ENCODE peak calls at places on chromosome 13, in four cellular contexts. U is cardiac muscle cell, I is BE2C, M is heart left ventricle. Z is an unnamed sample.

GRCh38 chr13:24127116-24127631 is 33.3 kb upstream of the SPATA13 start:
- DNase-seq in I (no peak), M (no peak), U (no peak), Z (no peak)

GRCh38 chr13:30866692-30867669 is 39.1 kb upstream of the MEDAG start:
- DNase-seq in M (no peak), U (peak), I (peak), Z (no peak)

GRCh38 chr13:52109096-52109495 is 19.8 kb downstream of the NEK5 start:
- DNase-seq in I (no peak), U (no peak), M (no peak), Z (no peak)

GRCh38 chr13:50403311-50403710 is 388.1 kb downstream of the KCNRG start:
- DNase-seq in I (peak), M (no peak), U (no peak), Z (no peak)

GRCh38 chr13:55572862-55573261 is 1567.9 kb upstream of the PRR20A start:
- DNase-seq in I (no peak), M (no peak), U (no peak), Z (no peak)

GRCh38 chr13:41304551-41304950 is 6.5 kb upstream of the NAA16 start:
- DNase-seq in M (no peak), I (no peak), U (no peak), Z (no peak)

GRCh38 chr13:98761126-98761978 is 8.9 kb upstream of the SLC15A1 start:
- DNase-seq in U (no peak), M (no peak), I (no peak), Z (no peak)

GRCh38 chr13:50080856-50081105 is 65.5 kb downstream of the KCNRG start:
- DNase-seq in U (no peak), I (no peak), M (no peak), Z (no peak)

GRCh38 chr13:86864376-86864775 is 806.8 kb upstream of the SLITRK5 start:
- DNase-seq in M (no peak), I (no peak), U (no peak), Z (no peak)

GRCh38 chr13:42477588-42478190 is 96.3 kb upstream of the TNFSF11 start:
- DNase-seq in U (no peak), M (peak), I (no peak), Z (no peak)

GRCh38 chr13:75365724-75366173 is 116.2 kb downstream of the TBC1D4 start:
- DNase-seq in M (no peak), I (no peak), U (no peak), Z (no peak)

GRCh38 chr13:44292545-44292944 is 81.1 kb upstream of the SERP2 start:
- DNase-seq in I (no peak), M (no peak), U (no peak), Z (no peak)

GRCh38 chr13:96141032-96141431 is 51.1 kb downstream of the HS6ST3 start:
- DNase-seq in M (no peak), I (no peak), U (peak), Z (peak)

GRCh38 chr13:73060251-73061160 is 1.7 kb downstream of the KLF5 start:
- DNase-seq in U (no peak), M (peak), I (no peak), Z (peak)

GRCh38 chr13:41456768-41457588 is at the start of gene RGCC:
- DNase-seq in U (peak), M (peak), I (peak), Z (no peak)

GRCh38 chr13:28394422-28394821 is 100.5 kb downstream of the FLT1 start:
- DNase-seq in M (no peak), U (no peak), I (no peak), Z (no peak)

GRCh38 chr13:34730966-34731365 is 211.1 kb upstream of the NBEA start:
- DNase-seq in M (peak), I (no peak), U (peak), Z (no peak)

GRCh38 chr13:64540468-64540867 is 2689.7 kb downstream of the PCDH9 start:
- DNase-seq in U (no peak), M (no peak), I (no peak), Z (no peak)

GRCh38 chr13:51858433-51859247 is 3.1 kb upstream of the CCDC70 start:
- DNase-seq in I (no peak), M (no peak), U (no peak), Z (no peak)

GRCh38 chr13:114140131-114140908 is 7.9 kb upstream of the RASA3 start:
- DNase-seq in U (no peak), M (peak), I (no peak), Z (no peak)

GRCh38 chr13:99998261-99998660 is 16.7 kb downstream of the ZIC2 start:
- DNase-seq in M (no peak), I (no peak), U (no peak), Z (no peak)

GRCh38 chr13:99197257-99197651 is 3.4 kb upstream of the UBAC2 start:
- DNase-seq in M (no peak), I (no peak), U (no peak), Z (no peak)

GRCh38 chr13:97440598-97440997 is 6.6 kb downstream of the RAP2A start:
- DNase-seq in M (no peak), U (no peak), I (no peak), Z (no peak)

GRCh38 chr13:48539550-48539949 is 6.7 kb upstream of the RCBTB2 start:
- DNase-seq in M (no peak), I (no peak), U (no peak), Z (no peak)

GRCh38 chr13:112446867-112447266 is 70.7 kb downstream of the SPACA7 start:
- DNase-seq in U (no peak), I (no peak), M (no peak), Z (no peak)

GRCh38 chr13:76980075-76980718 is 11.7 kb upstream of the CLN5 start:
- DNase-seq in I (peak), U (peak), M (peak), Z (no peak)
- H3K4me3 ChIP-seq in I (peak), U (peak), M (peak), Z (peak)

DNA sequence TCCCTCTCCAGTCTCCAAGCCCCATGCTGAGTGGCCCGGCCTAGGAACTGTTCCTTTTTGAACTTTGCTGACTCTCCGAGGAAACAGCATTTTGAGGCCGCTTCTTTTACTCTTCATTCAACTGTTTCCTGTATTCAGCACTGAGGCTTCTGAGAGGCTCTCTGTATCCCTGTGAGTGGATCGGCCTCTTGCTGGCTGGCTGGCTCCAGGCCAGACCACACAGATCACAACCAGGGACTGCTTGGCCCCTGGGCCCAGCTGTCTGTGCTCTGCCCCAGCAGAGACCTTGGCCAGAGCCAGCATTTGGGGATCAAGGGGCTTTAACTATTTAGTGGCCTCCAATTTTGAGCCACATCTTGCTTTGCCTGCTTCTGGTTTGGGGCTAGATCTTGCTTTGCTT is 75.6 kb upstream of the KL start:
- DNase-seq in M (peak), I (peak), U (peak), Z (no peak)
- H3K4me3 ChIP-seq in M (no peak), I (no peak), U (no peak), Z (no peak)

GRCh38 chr13:84812789-84813188 is 930.5 kb upstream of the SLITRK1 start:
- DNase-seq in M (no peak), U (no peak), I (no peak), Z (no peak)
- H3K4me3 ChIP-seq in M (no peak), U (no peak), I (no peak), Z (no peak)

GRCh38 chr13:74287672-74288169 is 153.5 kb upstream of the KLF12 start:
- DNase-seq in U (peak), M (peak), I (peak), Z (no peak)

GRCh38 chr13:74288361-74288911 is 154.2 kb upstream of the KLF12 start:
- DNase-seq in M (peak), U (peak), I (peak), Z (no peak)

GRCh38 chr13:74290324-74290773 is 156.1 kb upstream of the KLF12 start:
- DNase-seq in M (no peak), U (peak), I (peak), Z (no peak)

GRCh38 chr13:74289130-74289529 is 154.9 kb upstream of the KLF12 start:
- DNase-seq in I (no peak), U (no peak), M (no peak), Z (no peak)

DNA sequence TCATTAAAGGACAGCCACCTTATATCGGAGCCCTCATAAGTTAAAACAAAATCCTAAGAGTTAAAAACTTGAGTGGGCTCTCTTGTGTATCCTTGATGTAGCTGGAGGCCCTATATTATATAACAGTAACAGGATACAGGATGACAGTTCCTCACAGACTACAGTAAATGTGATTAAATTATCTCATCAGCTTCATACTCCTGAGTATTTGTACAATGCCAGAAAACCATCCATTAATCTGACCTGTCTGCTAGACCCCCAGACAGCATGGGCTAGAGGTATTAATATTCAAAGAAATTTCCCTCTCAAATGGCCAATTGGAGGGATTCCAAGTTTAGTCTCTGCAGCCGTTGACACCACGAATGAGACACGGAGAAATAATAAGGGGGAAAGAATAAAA is 155.7 kb upstream of the KLF12 start:
- DNase-seq in U (no peak), M (no peak), I (peak), Z (no peak)
- H3K4me3 ChIP-seq in U (no peak), M (peak), I (peak), Z (no peak)

DNA sequence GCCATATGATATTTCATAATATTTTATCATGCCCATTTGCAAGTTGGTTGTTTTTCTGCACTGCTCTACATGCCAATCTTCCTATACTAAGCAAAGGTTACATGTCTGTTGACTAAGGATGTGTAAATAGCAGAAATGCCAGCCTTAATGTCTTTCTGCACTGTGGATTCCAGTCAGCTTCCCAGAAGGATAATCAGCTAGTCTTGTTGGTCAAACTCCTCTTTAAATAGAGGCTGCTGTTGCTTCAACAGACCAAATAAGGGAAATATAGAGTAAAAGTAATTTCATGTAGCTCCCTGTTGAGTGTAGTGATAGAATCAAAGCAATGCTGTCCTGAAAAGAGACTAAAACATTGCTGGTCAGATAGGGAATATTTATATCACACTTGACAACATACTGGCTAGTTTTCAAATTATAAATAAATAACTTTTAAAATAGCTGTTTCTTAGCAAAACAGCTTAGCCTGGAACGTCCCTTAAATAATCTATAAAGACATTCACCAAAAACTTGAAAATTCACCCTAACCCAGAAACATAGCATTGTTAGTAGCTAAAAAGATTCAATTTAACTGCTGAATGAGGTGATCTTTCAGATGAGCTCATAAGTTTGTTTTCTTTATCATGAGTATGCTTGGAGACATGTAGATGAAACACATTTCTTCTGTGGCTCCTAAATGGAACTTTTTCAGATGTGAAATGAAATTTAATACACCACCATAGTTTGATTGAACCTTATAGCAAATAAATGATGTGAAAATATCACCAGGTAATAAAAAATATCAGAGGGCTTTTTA is 56.6 kb downstream of the FRY start:
- DNase-seq in U (no peak), I (no peak), M (no peak), Z (no peak)
- H3K4me3 ChIP-seq in U (no peak), I (no peak), M (no peak), Z (no peak)

DNA sequence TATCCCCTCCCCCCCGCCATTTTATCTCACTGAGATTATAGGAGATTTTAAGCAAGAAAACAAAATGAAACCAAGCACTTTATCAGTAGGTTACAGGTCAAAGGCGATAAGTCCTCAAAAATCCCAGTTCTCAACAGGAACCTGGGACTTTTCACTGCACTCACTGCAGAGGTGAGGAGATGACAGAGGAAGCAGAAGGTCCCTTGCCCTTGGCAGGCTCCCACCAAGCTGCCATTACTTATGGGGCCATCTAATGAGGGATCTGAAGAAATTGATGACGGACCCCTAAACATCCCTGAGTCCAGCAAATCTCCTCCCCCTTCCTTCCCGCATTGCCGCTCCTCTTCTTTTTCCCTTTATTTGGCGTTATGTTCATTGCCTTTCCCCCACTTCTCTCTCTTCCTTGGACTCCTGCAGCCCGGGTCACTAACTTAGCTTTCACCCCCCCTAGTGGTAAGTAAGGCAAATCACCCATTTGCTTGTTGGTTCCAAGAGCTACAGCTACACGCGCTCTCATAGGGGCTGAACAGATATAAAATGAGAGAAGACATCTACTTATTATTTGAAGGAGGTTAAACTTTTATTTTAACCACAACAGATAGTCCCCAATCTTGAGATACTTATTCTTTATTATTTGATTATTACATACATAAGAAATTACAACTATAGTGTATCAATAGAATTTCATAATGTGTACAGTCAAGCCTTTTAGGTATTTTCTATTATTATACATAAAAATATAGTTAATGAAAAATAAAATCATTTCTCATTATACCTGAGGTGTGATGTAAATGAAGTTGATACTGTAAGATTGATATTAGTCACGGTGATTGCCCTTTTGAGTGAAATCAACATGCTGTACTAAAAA is 52.0 kb upstream of the ARGLU1 start:
- DNase-seq in I (peak), M (peak), U (peak), Z (peak)
- H3K4me3 ChIP-seq in I (peak), M (peak), U (no peak), Z (no peak)

GRCh38 chr13:94596575-94596971 is 621 bp upstream of the TGDS start:
- DNase-seq in I (no peak), U (no peak), M (peak), Z (no peak)
- H3K4me3 ChIP-seq in I (peak), U (peak), M (peak), Z (peak)

DNA sequence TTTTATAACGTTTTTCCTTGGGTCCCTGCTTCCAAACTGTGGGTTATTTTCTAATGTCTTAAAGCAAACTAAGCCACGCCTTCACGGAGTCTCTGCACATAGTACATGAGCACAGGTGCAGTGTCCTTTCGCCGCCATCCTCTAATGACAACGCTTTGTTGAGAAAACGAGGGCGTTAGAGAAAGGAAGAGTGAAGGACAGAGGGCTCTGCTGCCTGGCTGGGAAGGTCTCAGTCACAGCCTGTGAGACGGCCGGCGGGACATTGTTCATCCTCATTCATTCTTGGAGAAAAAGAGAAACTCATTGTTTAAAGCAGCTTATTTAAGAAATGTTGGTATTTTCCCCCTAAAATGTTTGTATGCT is 9.5 kb downstream of the IL17D start:
- DNase-seq in U (peak), I (no peak), M (no peak), Z (no peak)
- H3K4me3 ChIP-seq in U (no peak), I (peak), M (peak), Z (no peak)

GRCh38 chr13:45849408-45849807 is 2.1 kb downstream of the SIAH3 start:
- DNase-seq in M (no peak), U (no peak), I (no peak), Z (no peak)

GRCh38 chr13:45847554-45848224 is 3.9 kb downstream of the SIAH3 start:
- DNase-seq in I (no peak), M (no peak), U (peak), Z (no peak)

GRCh38 chr13:45846681-45847080 is 4.9 kb downstream of the SIAH3 start:
- DNase-seq in M (no peak), U (no peak), I (no peak), Z (no peak)

GRCh38 chr13:45850020-45850613 is 1.4 kb downstream of the SIAH3 start:
- DNase-seq in U (peak), M (no peak), I (no peak), Z (no peak)

GRCh38 chr13:45851171-45851889 is at the start of gene SIAH3:
- DNase-seq in U (peak), I (no peak), M (no peak), Z (no peak)
- H3K4me3 ChIP-seq in U (peak), I (peak), M (peak), Z (peak)

GRCh38 chr13:110712081-110712848 is 1.2 kb upstream of the ING1 start:
- DNase-seq in I (peak), U (peak), M (peak), Z (no peak)

GRCh38 chr13:110711778-110712070 is 1.8 kb upstream of the ING1 start:
- DNase-seq in I (no peak), M (no peak), U (no peak), Z (no peak)

GRCh38 chr13:110713981-110714797 is 689 bp downstream of the ING1 start:
- DNase-seq in I (peak), M (peak), U (peak), Z (no peak)

GRCh38 chr13:110713642-110713952 is at the start of gene ING1:
- DNase-seq in I (no peak), U (no peak), M (no peak), Z (no peak)

GRCh38 chr13:110712849-110713641 is 455 bp upstream of the ING1 start:
- DNase-seq in I (peak), U (peak), M (peak), Z (peak)
- H3K4me3 ChIP-seq in I (peak), U (peak), M (peak), Z (peak)